ENCODE peak calls at places on chromosome 9, in six cellular contexts. B, J, Y, V, P and S are unnamed samples.

GRCh38 chr9:37840560-37841194 is 40.1 kb downstream of the DCAF10 start:
- DNase-seq in B (no peak), J (peak), Y (peak), V (no peak), P (no peak), S (peak)

GRCh38 chr9:5633243-5633642 is 4.3 kb downstream of the RIC1 start:
- DNase-seq in B (no peak), J (peak), Y (peak), V (no peak), P (peak), S (no peak)

GRCh38 chr9:2704504-2704903 is 12.8 kb upstream of the KCNV2 start:
- DNase-seq in B (no peak), J (no peak), Y (no peak), V (no peak), P (no peak), S (no peak)

GRCh38 chr9:119526703-119527102 is 157.5 kb upstream of the BRINP1 start:
- DNase-seq in B (no peak), J (no peak), Y (no peak), V (no peak), P (no peak), S (no peak)

GRCh38 chr9:137456061-137456863 is 2.9 kb downstream of the NSMF start:
- DNase-seq in B (no peak), J (peak), Y (no peak), V (no peak), P (no peak), S (no peak)

GRCh38 chr9:110141118-110141797 is 66.7 kb downstream of the C9orf152 start:
- DNase-seq in B (no peak), J (peak), Y (peak), V (no peak), P (no peak), S (peak)

GRCh38 chr9:138064547-138064946 is 187.0 kb downstream of the CACNA1B start:
- DNase-seq in B (no peak), J (no peak), Y (no peak), V (no peak), P (no peak), S (no peak)

GRCh38 chr9:107836300-107836699 is 346.7 kb upstream of the KLF4 start:
- DNase-seq in B (no peak), J (no peak), Y (no peak), V (no peak), P (no peak), S (no peak)

GRCh38 chr9:112233769-112234168 is 58.7 kb upstream of the SUSD1 start:
- DNase-seq in B (no peak), J (peak), Y (peak), V (no peak), P (peak), S (peak)

GRCh38 chr9:128113526-128114325 is 13.8 kb downstream of the PTGES2 start:
- DNase-seq in B (no peak), J (no peak), Y (no peak), V (no peak), P (no peak), S (no peak)

GRCh38 chr9:128116104-128117083 is 11.1 kb downstream of the PTGES2 start:
- DNase-seq in B (no peak), J (no peak), Y (no peak), V (no peak), P (no peak), S (no peak)

GRCh38 chr9:128114326-128115186 is 13.0 kb downstream of the PTGES2 start:
- DNase-seq in B (no peak), J (no peak), Y (no peak), V (no peak), P (no peak), S (no peak)

GRCh38 chr9:128117613-128118471 is 9.7 kb downstream of the PTGES2 start:
- DNase-seq in B (peak), J (peak), Y (peak), V (peak), P (peak), S (peak)

GRCh38 chr9:128115187-128116103 is 12.1 kb downstream of the PTGES2 start:
- DNase-seq in B (no peak), J (no peak), Y (no peak), V (no peak), P (no peak), S (no peak)
- H3K4me3 ChIP-seq in B (no peak), J (no peak), Y (no peak), V (no peak), P (no peak), S (no peak)

DNA sequence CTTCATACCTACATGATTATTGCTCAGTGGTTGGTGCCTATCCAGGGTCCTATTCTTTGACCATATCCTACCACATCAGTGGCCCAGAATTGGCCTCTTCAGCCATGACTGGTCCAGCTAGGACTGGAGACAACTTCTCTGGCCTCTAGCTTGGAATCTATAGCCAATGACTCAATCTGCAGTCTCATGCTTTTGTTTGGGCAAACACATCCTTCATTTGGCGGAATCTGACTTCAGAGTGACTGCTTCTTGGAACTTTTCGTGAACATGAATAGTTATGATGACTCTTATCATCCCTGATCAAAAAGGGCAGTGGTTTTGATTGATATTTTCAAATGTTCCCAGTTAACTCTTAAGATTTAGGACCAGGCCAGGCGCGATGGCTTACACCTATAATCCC is 134.1 kb downstream of the PAPPA start:
- DNase-seq in B (no peak), J (peak), Y (no peak), V (no peak), P (no peak), S (no peak)
- H2AK5ac ChIP-seq in B (no peak), J (no peak), Y (no peak), V (no peak), P (no peak), S (no peak)

GRCh38 chr9:121288557-121288873 is 20.6 kb downstream of the GSN start:
- DNase-seq in B (no peak), J (no peak), Y (no peak), V (no peak), P (no peak), S (no peak)

GRCh38 chr9:121285835-121286687 is 18.1 kb downstream of the GSN start:
- DNase-seq in B (no peak), J (peak), Y (peak), V (no peak), P (peak), S (peak)

GRCh38 chr9:121284733-121285451 is 16.9 kb downstream of the GSN start:
- DNase-seq in B (no peak), J (no peak), Y (no peak), V (no peak), P (no peak), S (no peak)

GRCh38 chr9:121286973-121287721 is 19.2 kb downstream of the GSN start:
- DNase-seq in B (peak), J (peak), Y (peak), V (peak), P (peak), S (peak)

GRCh38 chr9:121286688-121286972 is 18.7 kb downstream of the GSN start:
- DNase-seq in B (no peak), J (no peak), Y (no peak), V (no peak), P (no peak), S (no peak)
- H3K4me3 ChIP-seq in B (no peak), J (no peak), Y (no peak), V (no peak), P (no peak), S (no peak)

GRCh38 chr9:93682155-93682968 is 106.0 kb downstream of the PHF2 start:
- DNase-seq in B (peak), J (peak), Y (peak), V (peak), P (peak), S (peak)
- H2AK5ac ChIP-seq in B (peak), J (no peak), Y (no peak), V (no peak), P (no peak), S (no peak)

DNA sequence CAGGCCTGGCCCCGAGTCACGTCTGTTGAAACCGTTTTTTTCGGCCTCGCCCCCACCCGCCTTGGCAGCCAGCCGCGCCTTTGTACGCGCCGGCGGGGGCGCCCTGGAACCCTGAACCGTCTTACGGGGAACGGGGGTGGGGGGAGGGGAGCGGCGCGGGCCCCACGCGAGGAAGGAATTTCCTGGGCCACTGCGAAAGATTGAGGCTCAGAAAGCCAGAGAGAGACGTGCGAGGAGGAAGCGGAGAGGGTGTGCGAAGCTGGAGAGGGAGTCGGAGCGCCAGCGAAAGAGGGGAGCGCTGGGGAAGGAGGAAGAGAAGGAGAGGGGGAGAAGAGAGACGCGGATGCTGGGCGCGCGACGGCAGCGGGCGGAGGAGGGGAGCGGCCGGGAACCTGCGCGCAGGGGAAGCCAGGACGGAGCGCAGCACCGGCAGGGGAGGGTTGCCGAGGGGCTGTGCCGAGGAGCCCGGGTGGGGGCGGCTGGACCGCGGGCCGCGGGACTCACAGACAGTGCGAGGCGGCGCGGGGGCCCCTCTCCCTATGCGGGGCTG is 4.6 kb upstream of the PRDM12 start:
- DNase-seq in B (no peak), J (no peak), Y (no peak), V (no peak), P (no peak), S (no peak)
- H3K4me3 ChIP-seq in B (no peak), J (no peak), Y (no peak), V (peak), P (no peak), S (no peak)

GRCh38 chr9:128912270-128912853 is 8.4 kb upstream of the PHYHD1 start:
- DNase-seq in B (no peak), J (peak), Y (no peak), V (peak), P (peak), S (peak)
- H2AK5ac ChIP-seq in B (peak), J (peak), Y (peak), V (peak), P (no peak), S (peak)

GRCh38 chr9:34458967-34459355 is 356 bp downstream of the DNAI1 start:
- DNase-seq in B (no peak), J (no peak), Y (no peak), V (no peak), P (no peak), S (no peak)
- H3K4me3 ChIP-seq in B (peak), J (peak), Y (no peak), V (peak), P (no peak), S (peak)

DNA sequence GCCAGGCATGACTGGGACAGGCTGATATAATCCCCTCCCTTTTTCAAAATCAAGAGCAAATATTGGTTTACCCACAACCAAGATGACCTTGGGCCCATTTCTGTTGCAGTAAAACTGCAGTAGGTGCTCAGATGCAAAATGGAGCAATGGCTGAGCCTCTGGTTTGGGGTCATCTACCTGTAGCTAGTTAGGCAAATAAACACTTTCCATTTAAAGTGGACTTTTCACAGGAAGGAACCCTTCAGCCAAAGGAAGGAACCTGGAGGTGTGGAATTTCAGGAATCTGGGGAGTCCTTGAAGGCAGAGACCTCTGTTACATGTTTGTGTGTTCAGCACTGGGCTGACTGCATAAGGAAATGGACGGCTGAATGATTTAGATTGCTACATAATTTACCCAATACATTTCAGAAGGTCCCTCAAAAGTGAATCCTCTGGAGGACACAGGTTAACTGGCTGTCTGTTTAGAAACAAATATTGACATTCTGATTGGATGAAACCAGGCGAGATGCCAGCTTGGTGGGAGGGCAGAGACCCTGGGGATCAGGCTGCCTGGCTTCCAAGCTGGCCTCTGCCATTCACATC is 170.1 kb upstream of the ZNF618 start:
- DNase-seq in B (no peak), J (no peak), Y (no peak), V (no peak), P (peak), S (no peak)
- H2AK5ac ChIP-seq in B (no peak), J (no peak), Y (no peak), V (no peak), P (peak), S (no peak)

GRCh38 chr9:133700861-133701320 is 37.3 kb downstream of the SARDH start:
- DNase-seq in B (no peak), J (no peak), Y (no peak), V (no peak), P (no peak), S (no peak)

GRCh38 chr9:133702798-133703570 is 35.2 kb downstream of the SARDH start:
- DNase-seq in B (no peak), J (no peak), Y (no peak), V (no peak), P (peak), S (no peak)

GRCh38 chr9:133699546-133699945 is 38.6 kb downstream of the SARDH start:
- DNase-seq in B (no peak), J (no peak), Y (no peak), V (no peak), P (no peak), S (no peak)

GRCh38 chr9:133701981-133702797 is 36.0 kb downstream of the SARDH start:
- DNase-seq in B (no peak), J (peak), Y (no peak), V (no peak), P (peak), S (no peak)

DNA sequence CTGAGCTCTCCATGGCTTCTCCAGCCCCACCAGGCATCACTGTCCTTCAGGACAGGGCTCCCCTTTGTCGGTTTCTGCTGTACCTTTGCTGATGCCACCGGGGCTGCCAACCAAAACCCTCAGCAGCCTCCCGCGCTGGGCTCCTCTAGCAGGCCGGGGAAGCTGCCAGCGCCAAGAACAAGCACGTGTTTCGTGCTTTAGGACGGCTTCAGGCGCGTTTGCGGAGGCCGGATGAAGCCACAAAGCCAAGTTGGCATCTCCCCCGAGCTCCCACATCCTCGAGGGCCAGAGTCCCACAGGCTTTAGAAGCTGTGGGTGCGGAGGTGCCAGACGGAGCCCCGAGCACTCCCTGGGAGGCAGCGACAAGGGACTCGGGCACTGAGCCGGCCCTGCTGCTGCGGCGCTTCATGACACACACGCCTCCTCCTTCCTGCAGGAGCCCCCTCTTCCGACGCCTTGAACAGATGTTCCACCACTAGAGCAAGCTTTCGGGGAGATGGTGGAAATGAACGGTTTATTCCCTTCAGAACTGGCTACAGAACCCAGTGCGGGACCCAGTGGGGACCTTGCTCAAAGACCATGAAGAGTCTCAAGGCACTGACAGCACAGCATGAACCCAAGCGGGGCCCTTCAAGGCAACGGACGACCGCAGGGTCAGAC is 36.7 kb downstream of the SARDH start:
- DNase-seq in B (no peak), J (no peak), Y (no peak), V (no peak), P (no peak), S (no peak)
- H3K4me3 ChIP-seq in B (no peak), J (no peak), Y (no peak), V (no peak), P (no peak), S (no peak)

DNA sequence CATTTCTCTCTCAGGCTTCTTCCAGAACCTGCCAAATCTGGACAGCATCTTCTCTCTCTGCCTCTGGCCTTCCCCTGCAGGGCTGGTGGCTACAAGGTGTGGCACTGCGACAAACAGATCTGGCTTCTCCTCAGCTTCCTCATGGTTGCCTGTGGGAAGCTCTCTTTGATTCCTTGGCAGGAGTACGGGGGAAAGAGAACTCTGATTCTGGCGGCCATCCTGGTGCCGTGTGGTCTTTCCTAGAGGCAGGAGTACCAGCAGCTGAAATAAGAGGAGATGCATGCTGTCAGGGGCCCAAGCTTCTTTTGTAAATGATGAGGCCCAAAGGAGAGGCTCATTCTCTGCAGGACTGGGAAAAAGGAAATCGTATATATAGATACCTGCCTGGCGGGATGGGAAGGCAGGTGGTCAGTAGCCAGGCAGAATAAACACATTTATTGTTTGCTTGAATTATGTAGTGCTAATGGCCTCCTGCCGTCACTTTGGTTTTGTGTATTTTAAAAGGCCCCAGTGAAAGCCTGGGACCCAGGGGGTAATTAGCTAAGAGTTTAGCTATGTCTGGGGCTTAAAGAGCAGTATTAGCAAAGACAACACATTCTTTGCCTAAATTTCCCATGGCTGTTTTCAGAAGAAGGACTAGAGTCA is at the start of gene CER1:
- DNase-seq in B (peak), J (no peak), Y (no peak), V (peak), P (peak), S (no peak)
- H2AK5ac ChIP-seq in B (no peak), J (no peak), Y (no peak), V (peak), P (no peak), S (no peak)